ENCODE peak calls at places on chromosome X, in eight cellular contexts. One of them, this sample, is unnamed.

GRCh38 chrX:154409222-154409871 is at the start of gene DNASE1L1:
- DNase-seq in effector memory CD8-positive, alpha-beta T cell: no peak
- DNase-seq in hepatocyte: peak
- DNase-seq in amniotic epithelial cell: peak
- DNase-seq in progenitor cell of endocrine pancreas: peak
- DNase-seq in transverse colon: peak
- DNase-seq in activated CD4-positive, alpha-beta T cell treated with anti-CD3 and anti-CD28 coated beads for 24 hours: no peak
- DNase-seq in Panc1: no peak
- DNase-seq in this sample: peak

GRCh38 chrX:71170660-71171059 is 26.0 kb downstream of the NLGN3 start:
- DNase-seq in effector memory CD8-positive, alpha-beta T cell: no peak
- DNase-seq in hepatocyte: no peak
- DNase-seq in amniotic epithelial cell: no peak
- DNase-seq in progenitor cell of endocrine pancreas: no peak
- DNase-seq in transverse colon: no peak
- DNase-seq in activated CD4-positive, alpha-beta T cell treated with anti-CD3 and anti-CD28 coated beads for 24 hours: no peak
- DNase-seq in Panc1: no peak
- DNase-seq in this sample: no peak

GRCh38 chrX:119784747-119785446 is 6.5 kb downstream of the RPL39 start:
- DNase-seq in effector memory CD8-positive, alpha-beta T cell: peak
- DNase-seq in hepatocyte: no peak
- DNase-seq in amniotic epithelial cell: no peak
- DNase-seq in progenitor cell of endocrine pancreas: no peak
- DNase-seq in transverse colon: peak
- DNase-seq in activated CD4-positive, alpha-beta T cell treated with anti-CD3 and anti-CD28 coated beads for 24 hours: peak
- DNase-seq in Panc1: peak
- DNase-seq in this sample: no peak

GRCh38 chrX:113009837-113010236 is 169.2 kb upstream of the AMOT start:
- DNase-seq in effector memory CD8-positive, alpha-beta T cell: no peak
- DNase-seq in hepatocyte: no peak
- DNase-seq in amniotic epithelial cell: no peak
- DNase-seq in progenitor cell of endocrine pancreas: no peak
- DNase-seq in transverse colon: no peak
- DNase-seq in activated CD4-positive, alpha-beta T cell treated with anti-CD3 and anti-CD28 coated beads for 24 hours: no peak
- DNase-seq in Panc1: no peak
- DNase-seq in this sample: no peak

GRCh38 chrX:53918697-53919096 is 125.6 kb downstream of the PHF8 start:
- DNase-seq in effector memory CD8-positive, alpha-beta T cell: no peak
- DNase-seq in hepatocyte: no peak
- DNase-seq in amniotic epithelial cell: peak
- DNase-seq in progenitor cell of endocrine pancreas: no peak
- DNase-seq in transverse colon: no peak
- DNase-seq in activated CD4-positive, alpha-beta T cell treated with anti-CD3 and anti-CD28 coated beads for 24 hours: no peak
- DNase-seq in Panc1: no peak
- DNase-seq in this sample: no peak

GRCh38 chrX:110414679-110415439 is 56.2 kb downstream of the RTL9 start:
- DNase-seq in effector memory CD8-positive, alpha-beta T cell: no peak
- DNase-seq in hepatocyte: no peak
- DNase-seq in amniotic epithelial cell: peak
- DNase-seq in progenitor cell of endocrine pancreas: no peak
- DNase-seq in transverse colon: no peak
- DNase-seq in activated CD4-positive, alpha-beta T cell treated with anti-CD3 and anti-CD28 coated beads for 24 hours: no peak
- DNase-seq in Panc1: no peak
- DNase-seq in this sample: no peak

GRCh38 chrX:40158036-40158706 is 60.4 kb upstream of the BCOR start:
- DNase-seq in effector memory CD8-positive, alpha-beta T cell: no peak
- DNase-seq in hepatocyte: peak
- DNase-seq in amniotic epithelial cell: no peak
- DNase-seq in progenitor cell of endocrine pancreas: no peak
- DNase-seq in transverse colon: no peak
- DNase-seq in activated CD4-positive, alpha-beta T cell treated with anti-CD3 and anti-CD28 coated beads for 24 hours: no peak
- DNase-seq in Panc1: no peak
- DNase-seq in this sample: no peak

GRCh38 chrX:63713510-63713909 is 71.5 kb downstream of the ARHGEF9 start:
- DNase-seq in effector memory CD8-positive, alpha-beta T cell: no peak
- DNase-seq in hepatocyte: no peak
- DNase-seq in amniotic epithelial cell: peak
- DNase-seq in progenitor cell of endocrine pancreas: no peak
- DNase-seq in transverse colon: no peak
- DNase-seq in activated CD4-positive, alpha-beta T cell treated with anti-CD3 and anti-CD28 coated beads for 24 hours: no peak
- DNase-seq in Panc1: no peak
- DNase-seq in this sample: peak

GRCh38 chrX:153662266-153662665 is 11.3 kb downstream of the PNCK start:
- DNase-seq in effector memory CD8-positive, alpha-beta T cell: peak
- DNase-seq in hepatocyte: peak
- DNase-seq in amniotic epithelial cell: peak
- DNase-seq in progenitor cell of endocrine pancreas: peak
- DNase-seq in transverse colon: peak
- DNase-seq in activated CD4-positive, alpha-beta T cell treated with anti-CD3 and anti-CD28 coated beads for 24 hours: peak
- DNase-seq in Panc1: no peak
- DNase-seq in this sample: peak

GRCh38 chrX:39162322-39162721 is 361.1 kb downstream of the MID1IP1 start:
- DNase-seq in effector memory CD8-positive, alpha-beta T cell: peak
- DNase-seq in hepatocyte: peak
- DNase-seq in amniotic epithelial cell: no peak
- DNase-seq in progenitor cell of endocrine pancreas: no peak
- DNase-seq in transverse colon: peak
- DNase-seq in activated CD4-positive, alpha-beta T cell treated with anti-CD3 and anti-CD28 coated beads for 24 hours: peak
- DNase-seq in Panc1: no peak
- DNase-seq in this sample: no peak

GRCh38 chrX:111376897-111377601 is 34.9 kb downstream of the DCX start:
- DNase-seq in effector memory CD8-positive, alpha-beta T cell: no peak
- DNase-seq in hepatocyte: peak
- DNase-seq in amniotic epithelial cell: no peak
- DNase-seq in progenitor cell of endocrine pancreas: peak
- DNase-seq in transverse colon: no peak
- DNase-seq in activated CD4-positive, alpha-beta T cell treated with anti-CD3 and anti-CD28 coated beads for 24 hours: no peak
- DNase-seq in Panc1: no peak
- DNase-seq in this sample: no peak

GRCh38 chrX:1093112-1093511 is 119.3 kb downstream of the CRLF2 start:
- DNase-seq in effector memory CD8-positive, alpha-beta T cell: no peak
- DNase-seq in hepatocyte: no peak
- DNase-seq in amniotic epithelial cell: no peak
- DNase-seq in progenitor cell of endocrine pancreas: no peak
- DNase-seq in transverse colon: no peak
- DNase-seq in activated CD4-positive, alpha-beta T cell treated with anti-CD3 and anti-CD28 coated beads for 24 hours: peak
- DNase-seq in Panc1: no peak
- DNase-seq in this sample: no peak

GRCh38 chrX:130028196-130028595 is 45.8 kb downstream of the BCORL1 start:
- DNase-seq in effector memory CD8-positive, alpha-beta T cell: peak
- DNase-seq in hepatocyte: peak
- DNase-seq in amniotic epithelial cell: peak
- DNase-seq in progenitor cell of endocrine pancreas: no peak
- DNase-seq in transverse colon: peak
- DNase-seq in activated CD4-positive, alpha-beta T cell treated with anti-CD3 and anti-CD28 coated beads for 24 hours: peak
- DNase-seq in Panc1: peak
- DNase-seq in this sample: peak

GRCh38 chrX:108439434-108439883 is at the start of gene COL4A5:
- DNase-seq in effector memory CD8-positive, alpha-beta T cell: no peak
- DNase-seq in hepatocyte: peak
- DNase-seq in amniotic epithelial cell: peak
- DNase-seq in progenitor cell of endocrine pancreas: peak
- DNase-seq in transverse colon: peak
- DNase-seq in activated CD4-positive, alpha-beta T cell treated with anti-CD3 and anti-CD28 coated beads for 24 hours: no peak
- DNase-seq in Panc1: peak
- DNase-seq in this sample: peak

GRCh38 chrX:15908891-15909290 is 54.3 kb upstream of the AP1S2 start:
- DNase-seq in effector memory CD8-positive, alpha-beta T cell: no peak
- DNase-seq in hepatocyte: no peak
- DNase-seq in amniotic epithelial cell: no peak
- DNase-seq in progenitor cell of endocrine pancreas: no peak
- DNase-seq in transverse colon: no peak
- DNase-seq in activated CD4-positive, alpha-beta T cell treated with anti-CD3 and anti-CD28 coated beads for 24 hours: no peak
- DNase-seq in Panc1: no peak
- DNase-seq in this sample: no peak

GRCh38 chrX:17174671-17175070 is 200.3 kb upstream of the NHS start:
- DNase-seq in effector memory CD8-positive, alpha-beta T cell: no peak
- DNase-seq in hepatocyte: no peak
- DNase-seq in amniotic epithelial cell: no peak
- DNase-seq in progenitor cell of endocrine pancreas: no peak
- DNase-seq in transverse colon: no peak
- DNase-seq in activated CD4-positive, alpha-beta T cell treated with anti-CD3 and anti-CD28 coated beads for 24 hours: no peak
- DNase-seq in Panc1: no peak
- DNase-seq in this sample: no peak

GRCh38 chrX:17413228-17413627 is 38.2 kb downstream of the NHS start:
- DNase-seq in effector memory CD8-positive, alpha-beta T cell: no peak
- DNase-seq in hepatocyte: no peak
- DNase-seq in amniotic epithelial cell: peak
- DNase-seq in progenitor cell of endocrine pancreas: no peak
- DNase-seq in transverse colon: no peak
- DNase-seq in activated CD4-positive, alpha-beta T cell treated with anti-CD3 and anti-CD28 coated beads for 24 hours: no peak
- DNase-seq in Panc1: peak
- DNase-seq in this sample: no peak

GRCh38 chrX:30791296-30792278 is 97.5 kb downstream of the TAB3 start:
- DNase-seq in effector memory CD8-positive, alpha-beta T cell: no peak
- DNase-seq in hepatocyte: no peak
- DNase-seq in amniotic epithelial cell: no peak
- DNase-seq in progenitor cell of endocrine pancreas: no peak
- DNase-seq in transverse colon: no peak
- DNase-seq in activated CD4-positive, alpha-beta T cell treated with anti-CD3 and anti-CD28 coated beads for 24 hours: no peak
- DNase-seq in Panc1: no peak
- DNase-seq in this sample: no peak

GRCh38 chrX:112108145-112108544 is 25.6 kb upstream of the TRPC5 start:
- DNase-seq in effector memory CD8-positive, alpha-beta T cell: no peak
- DNase-seq in hepatocyte: no peak
- DNase-seq in amniotic epithelial cell: no peak
- DNase-seq in progenitor cell of endocrine pancreas: no peak
- DNase-seq in transverse colon: no peak
- DNase-seq in activated CD4-positive, alpha-beta T cell treated with anti-CD3 and anti-CD28 coated beads for 24 hours: no peak
- DNase-seq in Panc1: no peak
- DNase-seq in this sample: no peak

GRCh38 chrX:16239211-16239610 is 71.9 kb downstream of the MAGEB17 start:
- DNase-seq in effector memory CD8-positive, alpha-beta T cell: no peak
- DNase-seq in hepatocyte: peak
- DNase-seq in amniotic epithelial cell: peak
- DNase-seq in progenitor cell of endocrine pancreas: no peak
- DNase-seq in transverse colon: no peak
- DNase-seq in activated CD4-positive, alpha-beta T cell treated with anti-CD3 and anti-CD28 coated beads for 24 hours: no peak
- DNase-seq in Panc1: no peak
- DNase-seq in this sample: peak

GRCh38 chrX:140503714-140504351 is 1.0 kb downstream of the SOX3 start:
- DNase-seq in effector memory CD8-positive, alpha-beta T cell: no peak
- DNase-seq in hepatocyte: peak
- DNase-seq in amniotic epithelial cell: no peak
- DNase-seq in progenitor cell of endocrine pancreas: peak
- DNase-seq in transverse colon: no peak
- DNase-seq in activated CD4-positive, alpha-beta T cell treated with anti-CD3 and anti-CD28 coated beads for 24 hours: no peak
- DNase-seq in Panc1: no peak
- DNase-seq in this sample: peak

GRCh38 chrX:29627833-29628232 is 587.5 kb upstream of the MAGEB2 start:
- DNase-seq in effector memory CD8-positive, alpha-beta T cell: no peak
- DNase-seq in hepatocyte: peak
- DNase-seq in amniotic epithelial cell: peak
- DNase-seq in progenitor cell of endocrine pancreas: no peak
- DNase-seq in transverse colon: no peak
- DNase-seq in activated CD4-positive, alpha-beta T cell treated with anti-CD3 and anti-CD28 coated beads for 24 hours: no peak
- DNase-seq in Panc1: no peak
- DNase-seq in this sample: no peak

GRCh38 chrX:20225488-20225833 is 41.2 kb downstream of the RPS6KA3 start:
- DNase-seq in effector memory CD8-positive, alpha-beta T cell: no peak
- DNase-seq in hepatocyte: no peak
- DNase-seq in amniotic epithelial cell: no peak
- DNase-seq in progenitor cell of endocrine pancreas: no peak
- DNase-seq in transverse colon: no peak
- DNase-seq in activated CD4-positive, alpha-beta T cell treated with anti-CD3 and anti-CD28 coated beads for 24 hours: no peak
- DNase-seq in Panc1: no peak
- DNase-seq in this sample: no peak

GRCh38 chrX:40310016-40310415 is 212.3 kb upstream of the BCOR start:
- DNase-seq in effector memory CD8-positive, alpha-beta T cell: no peak
- DNase-seq in hepatocyte: no peak
- DNase-seq in amniotic epithelial cell: no peak
- DNase-seq in progenitor cell of endocrine pancreas: no peak
- DNase-seq in transverse colon: no peak
- DNase-seq in activated CD4-positive, alpha-beta T cell treated with anti-CD3 and anti-CD28 coated beads for 24 hours: no peak
- DNase-seq in Panc1: no peak
- DNase-seq in this sample: no peak

GRCh38 chrX:63917296-63917695 is 132.3 kb upstream of the ARHGEF9 start:
- DNase-seq in effector memory CD8-positive, alpha-beta T cell: no peak
- DNase-seq in hepatocyte: no peak
- DNase-seq in amniotic epithelial cell: no peak
- DNase-seq in progenitor cell of endocrine pancreas: no peak
- DNase-seq in transverse colon: no peak
- DNase-seq in activated CD4-positive, alpha-beta T cell treated with anti-CD3 and anti-CD28 coated beads for 24 hours: no peak
- DNase-seq in Panc1: no peak
- DNase-seq in this sample: no peak

GRCh38 chrX:20545538-20545937 is 278.8 kb upstream of the RPS6KA3 start:
- DNase-seq in effector memory CD8-positive, alpha-beta T cell: no peak
- DNase-seq in hepatocyte: no peak
- DNase-seq in amniotic epithelial cell: no peak
- DNase-seq in progenitor cell of endocrine pancreas: no peak
- DNase-seq in transverse colon: no peak
- DNase-seq in activated CD4-positive, alpha-beta T cell treated with anti-CD3 and anti-CD28 coated beads for 24 hours: no peak
- DNase-seq in Panc1: no peak
- DNase-seq in this sample: no peak

GRCh38 chrX:112935029-112935428 is 94.4 kb upstream of the AMOT start:
- DNase-seq in effector memory CD8-positive, alpha-beta T cell: no peak
- DNase-seq in hepatocyte: no peak
- DNase-seq in amniotic epithelial cell: no peak
- DNase-seq in progenitor cell of endocrine pancreas: no peak
- DNase-seq in transverse colon: no peak
- DNase-seq in activated CD4-positive, alpha-beta T cell treated with anti-CD3 and anti-CD28 coated beads for 24 hours: no peak
- DNase-seq in Panc1: no peak
- DNase-seq in this sample: no peak

GRCh38 chrX:108224218-108224617 is 132.6 kb downstream of the ATG4A start:
- DNase-seq in effector memory CD8-positive, alpha-beta T cell: no peak
- DNase-seq in hepatocyte: no peak
- DNase-seq in amniotic epithelial cell: no peak
- DNase-seq in progenitor cell of endocrine pancreas: no peak
- DNase-seq in transverse colon: no peak
- DNase-seq in activated CD4-positive, alpha-beta T cell treated with anti-CD3 and anti-CD28 coated beads for 24 hours: no peak
- DNase-seq in Panc1: no peak
- DNase-seq in this sample: no peak

GRCh38 chrX:95058815-95059214 is 1384.8 kb downstream of the FAM133A start:
- DNase-seq in effector memory CD8-positive, alpha-beta T cell: no peak
- DNase-seq in hepatocyte: no peak
- DNase-seq in amniotic epithelial cell: peak
- DNase-seq in progenitor cell of endocrine pancreas: no peak
- DNase-seq in transverse colon: no peak
- DNase-seq in activated CD4-positive, alpha-beta T cell treated with anti-CD3 and anti-CD28 coated beads for 24 hours: no peak
- DNase-seq in Panc1: no peak
- DNase-seq in this sample: no peak

GRCh38 chrX:136268051-136269048 is 17.1 kb upstream of the MAP7D3 start:
- DNase-seq in effector memory CD8-positive, alpha-beta T cell: peak
- DNase-seq in hepatocyte: peak
- DNase-seq in amniotic epithelial cell: peak
- DNase-seq in progenitor cell of endocrine pancreas: no peak
- DNase-seq in transverse colon: peak
- DNase-seq in activated CD4-positive, alpha-beta T cell treated with anti-CD3 and anti-CD28 coated beads for 24 hours: peak
- DNase-seq in Panc1: no peak
- DNase-seq in this sample: peak

GRCh38 chrX:47706575-47706974 is 47.6 kb upstream of the UXT start:
- DNase-seq in effector memory CD8-positive, alpha-beta T cell: no peak
- DNase-seq in hepatocyte: no peak
- DNase-seq in amniotic epithelial cell: peak
- DNase-seq in progenitor cell of endocrine pancreas: no peak
- DNase-seq in transverse colon: no peak
- DNase-seq in activated CD4-positive, alpha-beta T cell treated with anti-CD3 and anti-CD28 coated beads for 24 hours: no peak
- DNase-seq in Panc1: no peak
- DNase-seq in this sample: no peak

GRCh38 chrX:68684919-68685304 is 37.4 kb downstream of the STARD8 start:
- DNase-seq in effector memory CD8-positive, alpha-beta T cell: no peak
- DNase-seq in hepatocyte: no peak
- DNase-seq in amniotic epithelial cell: no peak
- DNase-seq in progenitor cell of endocrine pancreas: no peak
- DNase-seq in transverse colon: no peak
- DNase-seq in activated CD4-positive, alpha-beta T cell treated with anti-CD3 and anti-CD28 coated beads for 24 hours: no peak
- DNase-seq in Panc1: no peak
- DNase-seq in this sample: no peak

GRCh38 chrX:104118765-104119164 is 6.4 kb downstream of the ZCCHC18 start:
- DNase-seq in effector memory CD8-positive, alpha-beta T cell: no peak
- DNase-seq in hepatocyte: no peak
- DNase-seq in amniotic epithelial cell: no peak
- DNase-seq in progenitor cell of endocrine pancreas: no peak
- DNase-seq in transverse colon: no peak
- DNase-seq in activated CD4-positive, alpha-beta T cell treated with anti-CD3 and anti-CD28 coated beads for 24 hours: no peak
- DNase-seq in Panc1: no peak
- DNase-seq in this sample: no peak

GRCh38 chrX:97057349-97057909 is 173.7 kb downstream of the RPA4 start:
- DNase-seq in effector memory CD8-positive, alpha-beta T cell: no peak
- DNase-seq in hepatocyte: no peak
- DNase-seq in amniotic epithelial cell: no peak
- DNase-seq in progenitor cell of endocrine pancreas: no peak
- DNase-seq in transverse colon: no peak
- DNase-seq in activated CD4-positive, alpha-beta T cell treated with anti-CD3 and anti-CD28 coated beads for 24 hours: no peak
- DNase-seq in Panc1: no peak
- DNase-seq in this sample: peak